ENCODE peak calls at places on chromosomes 16 and 17, in ten cellular contexts. One of them, this sample, is unnamed.

GRCh38 chr16:48635199-48635718 is 25.3 kb upstream of the N4BP1 start:
- DNase-seq in LoVo: no peak
- DNase-seq in NCI-H524: no peak
- DNase-seq in GM23338: no peak
- DNase-seq in cardiac muscle cell: no peak
- DNase-seq in astrocyte of the hippocampus: no peak
- DNase-seq in HS-5: no peak
- DNase-seq in BE2C: no peak
- DNase-seq in AML-193: no peak
- DNase-seq in stimulated activated CD4-positive, alpha-beta T cell treated with anti-CD3 and anti-CD28 coated beads, Interleukin-2, amount 100 ng/mL, for 24 hours: no peak
- DNase-seq in this sample: no peak

GRCh38 chr16:22684282-22685161 is 129.4 kb upstream of the HS3ST2 start:
- DNase-seq in LoVo: peak; percentile 18
- DNase-seq in NCI-H524: no peak
- DNase-seq in GM23338: no peak
- DNase-seq in cardiac muscle cell: no peak
- DNase-seq in astrocyte of the hippocampus: no peak
- DNase-seq in HS-5: no peak
- DNase-seq in BE2C: no peak
- DNase-seq in AML-193: no peak
- DNase-seq in stimulated activated CD4-positive, alpha-beta T cell treated with anti-CD3 and anti-CD28 coated beads, Interleukin-2, amount 100 ng/mL, for 24 hours: no peak
- DNase-seq in this sample: no peak

GRCh38 chr17:3888343-3889171 is 4.3 kb downstream of the CAMKK1 start:
- DNase-seq in LoVo: no peak
- DNase-seq in NCI-H524: peak; percentile 50
- DNase-seq in GM23338: peak; percentile 87
- DNase-seq in cardiac muscle cell: no peak
- DNase-seq in astrocyte of the hippocampus: peak; percentile 96
- DNase-seq in HS-5: peak; percentile 71
- DNase-seq in BE2C: peak; percentile 81
- DNase-seq in AML-193: no peak
- DNase-seq in stimulated activated CD4-positive, alpha-beta T cell treated with anti-CD3 and anti-CD28 coated beads, Interleukin-2, amount 100 ng/mL, for 24 hours: no peak
- DNase-seq in this sample: no peak

GRCh38 chr17:41868568-41868967 is 3.3 kb upstream of the KLHL11 start:
- DNase-seq in LoVo: no peak
- DNase-seq in NCI-H524: no peak
- DNase-seq in GM23338: no peak
- DNase-seq in cardiac muscle cell: no peak
- DNase-seq in astrocyte of the hippocampus: no peak
- DNase-seq in HS-5: no peak
- DNase-seq in BE2C: no peak
- DNase-seq in AML-193: no peak
- DNase-seq in stimulated activated CD4-positive, alpha-beta T cell treated with anti-CD3 and anti-CD28 coated beads, Interleukin-2, amount 100 ng/mL, for 24 hours: no peak
- DNase-seq in this sample: peak; percentile 41

GRCh38 chr17:76179496-76180467 is 38.7 kb upstream of the FOXJ1 start:
- DNase-seq in LoVo: no peak
- DNase-seq in NCI-H524: no peak
- DNase-seq in GM23338: no peak
- DNase-seq in cardiac muscle cell: no peak
- DNase-seq in astrocyte of the hippocampus: no peak
- DNase-seq in HS-5: no peak
- DNase-seq in BE2C: no peak
- DNase-seq in AML-193: peak; percentile 71
- DNase-seq in stimulated activated CD4-positive, alpha-beta T cell treated with anti-CD3 and anti-CD28 coated beads, Interleukin-2, amount 100 ng/mL, for 24 hours: peak; percentile 43
- DNase-seq in this sample: peak; percentile 54

GRCh38 chr17:19270347-19270950 is 33.3 kb downstream of the EPN2 start:
- DNase-seq in LoVo: no peak
- DNase-seq in NCI-H524: no peak
- DNase-seq in GM23338: peak; percentile 53
- DNase-seq in cardiac muscle cell: no peak
- DNase-seq in astrocyte of the hippocampus: no peak
- DNase-seq in HS-5: no peak
- DNase-seq in BE2C: no peak
- DNase-seq in AML-193: no peak
- DNase-seq in stimulated activated CD4-positive, alpha-beta T cell treated with anti-CD3 and anti-CD28 coated beads, Interleukin-2, amount 100 ng/mL, for 24 hours: no peak
- DNase-seq in this sample: no peak

GRCh38 chr17:55576237-55576998 is 65.2 kb upstream of the SMIM36 start:
- DNase-seq in LoVo: peak; percentile 66
- DNase-seq in NCI-H524: no peak
- DNase-seq in GM23338: no peak
- DNase-seq in cardiac muscle cell: no peak
- DNase-seq in astrocyte of the hippocampus: peak; percentile 63
- DNase-seq in HS-5: peak; percentile 24
- DNase-seq in BE2C: no peak
- DNase-seq in AML-193: peak; percentile 25
- DNase-seq in stimulated activated CD4-positive, alpha-beta T cell treated with anti-CD3 and anti-CD28 coated beads, Interleukin-2, amount 100 ng/mL, for 24 hours: no peak
- DNase-seq in this sample: no peak

GRCh38 chr17:81867123-81867951 is 3.8 kb downstream of the ARHGDIA start:
- DNase-seq in LoVo: no peak
- DNase-seq in NCI-H524: peak; percentile 68
- DNase-seq in GM23338: peak; percentile 73
- DNase-seq in cardiac muscle cell: peak; percentile 36
- DNase-seq in astrocyte of the hippocampus: peak; percentile 48
- DNase-seq in HS-5: no peak
- DNase-seq in BE2C: peak; percentile 66
- DNase-seq in AML-193: no peak
- DNase-seq in stimulated activated CD4-positive, alpha-beta T cell treated with anti-CD3 and anti-CD28 coated beads, Interleukin-2, amount 100 ng/mL, for 24 hours: no peak
- DNase-seq in this sample: no peak

GRCh38 chr17:66494023-66494803 is 191.8 kb downstream of the PRKCA start:
- DNase-seq in LoVo: no peak
- DNase-seq in NCI-H524: no peak
- DNase-seq in GM23338: no peak
- DNase-seq in cardiac muscle cell: no peak
- DNase-seq in astrocyte of the hippocampus: peak; percentile 76
- DNase-seq in HS-5: peak; percentile 93
- DNase-seq in BE2C: peak; percentile 50
- DNase-seq in AML-193: peak; percentile 92
- DNase-seq in stimulated activated CD4-positive, alpha-beta T cell treated with anti-CD3 and anti-CD28 coated beads, Interleukin-2, amount 100 ng/mL, for 24 hours: peak; percentile 33
- DNase-seq in this sample: peak; percentile 35

GRCh38 chr17:77242118-77242800 is 101.5 kb downstream of the SEC14L1 start:
- DNase-seq in LoVo: no peak
- DNase-seq in NCI-H524: no peak
- DNase-seq in GM23338: no peak
- DNase-seq in cardiac muscle cell: no peak
- DNase-seq in astrocyte of the hippocampus: no peak
- DNase-seq in HS-5: no peak
- DNase-seq in BE2C: no peak
- DNase-seq in AML-193: no peak
- DNase-seq in stimulated activated CD4-positive, alpha-beta T cell treated with anti-CD3 and anti-CD28 coated beads, Interleukin-2, amount 100 ng/mL, for 24 hours: no peak
- DNase-seq in this sample: no peak

GRCh38 chr16:70453891-70454220 is 539 bp upstream of the FCSK start:
- DNase-seq in LoVo: no peak
- DNase-seq in NCI-H524: no peak
- DNase-seq in GM23338: peak; percentile 82
- DNase-seq in cardiac muscle cell: no peak
- DNase-seq in astrocyte of the hippocampus: no peak
- DNase-seq in HS-5: no peak
- DNase-seq in BE2C: peak; percentile 38
- DNase-seq in AML-193: no peak
- DNase-seq in stimulated activated CD4-positive, alpha-beta T cell treated with anti-CD3 and anti-CD28 coated beads, Interleukin-2, amount 100 ng/mL, for 24 hours: no peak
- DNase-seq in this sample: no peak

GRCh38 chr16:861446-861845 is 60.9 kb upstream of the GNG13 start:
- DNase-seq in LoVo: no peak
- DNase-seq in NCI-H524: no peak
- DNase-seq in GM23338: no peak
- DNase-seq in cardiac muscle cell: no peak
- DNase-seq in astrocyte of the hippocampus: no peak
- DNase-seq in HS-5: no peak
- DNase-seq in BE2C: no peak
- DNase-seq in AML-193: no peak
- DNase-seq in stimulated activated CD4-positive, alpha-beta T cell treated with anti-CD3 and anti-CD28 coated beads, Interleukin-2, amount 100 ng/mL, for 24 hours: no peak
- DNase-seq in this sample: no peak

GRCh38 chr17:72399608-72400487 is 279.0 kb downstream of the SOX9 start:
- DNase-seq in LoVo: no peak
- DNase-seq in NCI-H524: no peak
- DNase-seq in GM23338: no peak
- DNase-seq in cardiac muscle cell: no peak
- DNase-seq in astrocyte of the hippocampus: no peak
- DNase-seq in HS-5: no peak
- DNase-seq in BE2C: no peak
- DNase-seq in AML-193: no peak
- DNase-seq in stimulated activated CD4-positive, alpha-beta T cell treated with anti-CD3 and anti-CD28 coated beads, Interleukin-2, amount 100 ng/mL, for 24 hours: no peak
- DNase-seq in this sample: no peak

GRCh38 chr17:79011451-79012147 is 2.0 kb upstream of the CANT1 start:
- DNase-seq in LoVo: no peak
- DNase-seq in NCI-H524: no peak
- DNase-seq in GM23338: no peak
- DNase-seq in cardiac muscle cell: no peak
- DNase-seq in astrocyte of the hippocampus: no peak
- DNase-seq in HS-5: peak; percentile 65
- DNase-seq in BE2C: no peak
- DNase-seq in AML-193: no peak
- DNase-seq in stimulated activated CD4-positive, alpha-beta T cell treated with anti-CD3 and anti-CD28 coated beads, Interleukin-2, amount 100 ng/mL, for 24 hours: no peak
- DNase-seq in this sample: no peak

GRCh38 chr16:2206420-2206779 is 1.1 kb downstream of the MLST8 start:
- DNase-seq in LoVo: no peak
- DNase-seq in NCI-H524: no peak
- DNase-seq in GM23338: no peak
- DNase-seq in cardiac muscle cell: no peak
- DNase-seq in astrocyte of the hippocampus: no peak
- DNase-seq in HS-5: no peak
- DNase-seq in BE2C: no peak
- DNase-seq in AML-193: no peak
- DNase-seq in stimulated activated CD4-positive, alpha-beta T cell treated with anti-CD3 and anti-CD28 coated beads, Interleukin-2, amount 100 ng/mL, for 24 hours: no peak
- DNase-seq in this sample: no peak

GRCh38 chr16:81136331-81137011 is 40.3 kb upstream of the GCSH start:
- DNase-seq in LoVo: no peak
- DNase-seq in NCI-H524: no peak
- DNase-seq in GM23338: no peak
- DNase-seq in cardiac muscle cell: no peak
- DNase-seq in astrocyte of the hippocampus: peak; percentile 51
- DNase-seq in HS-5: no peak
- DNase-seq in BE2C: no peak
- DNase-seq in AML-193: no peak
- DNase-seq in stimulated activated CD4-positive, alpha-beta T cell treated with anti-CD3 and anti-CD28 coated beads, Interleukin-2, amount 100 ng/mL, for 24 hours: no peak
- DNase-seq in this sample: no peak

GRCh38 chr17:50844117-50844700 is 8.8 kb downstream of the WFIKKN2 start:
- DNase-seq in LoVo: no peak
- DNase-seq in NCI-H524: no peak
- DNase-seq in GM23338: no peak
- DNase-seq in cardiac muscle cell: no peak
- DNase-seq in astrocyte of the hippocampus: no peak
- DNase-seq in HS-5: no peak
- DNase-seq in BE2C: no peak
- DNase-seq in AML-193: no peak
- DNase-seq in stimulated activated CD4-positive, alpha-beta T cell treated with anti-CD3 and anti-CD28 coated beads, Interleukin-2, amount 100 ng/mL, for 24 hours: no peak
- DNase-seq in this sample: no peak

GRCh38 chr17:34389343-34389742 is 26.3 kb upstream of the CCL1 start:
- DNase-seq in LoVo: no peak
- DNase-seq in NCI-H524: no peak
- DNase-seq in GM23338: no peak
- DNase-seq in cardiac muscle cell: no peak
- DNase-seq in astrocyte of the hippocampus: no peak
- DNase-seq in HS-5: no peak
- DNase-seq in BE2C: no peak
- DNase-seq in AML-193: no peak
- DNase-seq in stimulated activated CD4-positive, alpha-beta T cell treated with anti-CD3 and anti-CD28 coated beads, Interleukin-2, amount 100 ng/mL, for 24 hours: no peak
- DNase-seq in this sample: peak; percentile 65

GRCh38 chr16:30065943-30066881 is 652 bp downstream of the ALDOA start:
- DNase-seq in LoVo: no peak
- DNase-seq in NCI-H524: no peak
- DNase-seq in GM23338: peak; percentile 54
- DNase-seq in cardiac muscle cell: peak; percentile 37
- DNase-seq in astrocyte of the hippocampus: peak; percentile 80
- DNase-seq in HS-5: no peak
- DNase-seq in BE2C: peak; percentile 32
- DNase-seq in AML-193: no peak
- DNase-seq in stimulated activated CD4-positive, alpha-beta T cell treated with anti-CD3 and anti-CD28 coated beads, Interleukin-2, amount 100 ng/mL, for 24 hours: peak; percentile 52
- DNase-seq in this sample: no peak

GRCh38 chr17:28169621-28170349 is 127.3 kb downstream of the NLK start:
- DNase-seq in LoVo: no peak
- DNase-seq in NCI-H524: no peak
- DNase-seq in GM23338: no peak
- DNase-seq in cardiac muscle cell: no peak
- DNase-seq in astrocyte of the hippocampus: no peak
- DNase-seq in HS-5: no peak
- DNase-seq in BE2C: no peak
- DNase-seq in AML-193: no peak
- DNase-seq in stimulated activated CD4-positive, alpha-beta T cell treated with anti-CD3 and anti-CD28 coated beads, Interleukin-2, amount 100 ng/mL, for 24 hours: no peak
- DNase-seq in this sample: no peak

GRCh38 chr17:29563816-29564215 is 3.0 kb downstream of the ABHD15 start:
- DNase-seq in LoVo: no peak
- DNase-seq in NCI-H524: no peak
- DNase-seq in GM23338: no peak
- DNase-seq in cardiac muscle cell: no peak
- DNase-seq in astrocyte of the hippocampus: no peak
- DNase-seq in HS-5: no peak
- DNase-seq in BE2C: no peak
- DNase-seq in AML-193: no peak
- DNase-seq in stimulated activated CD4-positive, alpha-beta T cell treated with anti-CD3 and anti-CD28 coated beads, Interleukin-2, amount 100 ng/mL, for 24 hours: no peak
- DNase-seq in this sample: no peak

GRCh38 chr17:4235372-4236279 is 28.2 kb downstream of the ANKFY1 start:
- DNase-seq in LoVo: no peak
- DNase-seq in NCI-H524: no peak
- DNase-seq in GM23338: no peak
- DNase-seq in cardiac muscle cell: no peak
- DNase-seq in astrocyte of the hippocampus: no peak
- DNase-seq in HS-5: peak; percentile 33
- DNase-seq in BE2C: no peak
- DNase-seq in AML-193: no peak
- DNase-seq in stimulated activated CD4-positive, alpha-beta T cell treated with anti-CD3 and anti-CD28 coated beads, Interleukin-2, amount 100 ng/mL, for 24 hours: no peak
- DNase-seq in this sample: no peak

GRCh38 chr17:17048106-17048505 is 5.8 kb downstream of the MPRIP start:
- DNase-seq in LoVo: no peak
- DNase-seq in NCI-H524: no peak
- DNase-seq in GM23338: no peak
- DNase-seq in cardiac muscle cell: no peak
- DNase-seq in astrocyte of the hippocampus: no peak
- DNase-seq in HS-5: no peak
- DNase-seq in BE2C: no peak
- DNase-seq in AML-193: no peak
- DNase-seq in stimulated activated CD4-positive, alpha-beta T cell treated with anti-CD3 and anti-CD28 coated beads, Interleukin-2, amount 100 ng/mL, for 24 hours: no peak
- DNase-seq in this sample: no peak

GRCh38 chr17:10968007-10968406 is 130.1 kb upstream of the PIRT start:
- DNase-seq in LoVo: no peak
- DNase-seq in NCI-H524: no peak
- DNase-seq in GM23338: no peak
- DNase-seq in cardiac muscle cell: no peak
- DNase-seq in astrocyte of the hippocampus: no peak
- DNase-seq in HS-5: no peak
- DNase-seq in BE2C: no peak
- DNase-seq in AML-193: no peak
- DNase-seq in stimulated activated CD4-positive, alpha-beta T cell treated with anti-CD3 and anti-CD28 coated beads, Interleukin-2, amount 100 ng/mL, for 24 hours: no peak
- DNase-seq in this sample: no peak